ENCODE peak calls at places on chromosomes 2 and 18, in nine cellular contexts. B is KG1; T is stimulated activated CD8-positive, alpha-beta memory T cell treated with anti-CD3 and anti-CD28 coated beads, Interleukin-4, amount 100 ng/mL, for 4 hours; V is mesendoderm; N is smooth muscle cell of the brain vasculature; M is fibroblast of lung; L is left ventricle myocardium inferior; I is RWPE1; C is GM12865. E is an unnamed sample.

GRCh38 chr18:59691046-59691395 is 6.2 kb downstream of the CCBE1 start:
- DNase-seq in B (no peak), T (no peak), V (no peak), N (no peak), M (peak), L (no peak), I (no peak), C (no peak), E (no peak)

GRCh38 chr2:241854342-241855244 is 4.1 kb downstream of the PDCD1 start:
- DNase-seq in B (no peak), T (no peak), V (no peak), N (no peak), M (no peak), L (peak), I (no peak), C (no peak), E (no peak)

GRCh38 chr2:170148161-170148560 is 29.8 kb upstream of the MYO3B start:
- DNase-seq in B (no peak), T (no peak), V (no peak), N (no peak), M (peak), L (no peak), I (no peak), C (no peak), E (no peak)

GRCh38 chr18:55633032-55633431 is 45.0 kb upstream of the TCF4 start:
- DNase-seq in B (no peak), T (no peak), V (no peak), N (no peak), M (peak), L (no peak), I (peak), C (no peak), E (no peak)

GRCh38 chr2:55010915-55011314 is 39.3 kb downstream of the RTN4 start:
- DNase-seq in B (no peak), T (no peak), V (no peak), N (no peak), M (peak), L (no peak), I (no peak), C (no peak), E (no peak)

GRCh38 chr2:46547223-46548102 is 68.1 kb downstream of the TMEM247 start:
- DNase-seq in B (no peak), T (no peak), V (no peak), N (no peak), M (no peak), L (peak), I (no peak), C (no peak), E (no peak)

GRCh38 chr2:284896-285492 is 2.9 kb downstream of the ALKAL2 start:
- DNase-seq in B (no peak), T (no peak), V (no peak), N (no peak), M (no peak), L (no peak), I (no peak), C (no peak), E (no peak)

GRCh38 chr2:124066776-124067175 is 41.7 kb downstream of the CNTNAP5 start:
- DNase-seq in B (no peak), T (no peak), V (peak), N (no peak), M (no peak), L (no peak), I (no peak), C (no peak), E (no peak)

GRCh38 chr2:135985826-135986393 is 484 bp upstream of the DARS1 start:
- DNase-seq in B (peak), T (peak), V (no peak), N (no peak), M (no peak), L (no peak), I (no peak), C (peak), E (no peak)

GRCh38 chr2:15425707-15426106 is 135.4 kb downstream of the NBAS start:
- DNase-seq in B (no peak), T (no peak), V (peak), N (no peak), M (no peak), L (no peak), I (no peak), C (no peak), E (no peak)

GRCh38 chr2:192373754-192374153 is 179.0 kb upstream of the TMEFF2 start:
- DNase-seq in B (no peak), T (no peak), V (no peak), N (no peak), M (no peak), L (no peak), I (no peak), C (no peak), E (no peak)

GRCh38 chr2:229815342-229815741 is 101.0 kb upstream of the DNER start:
- DNase-seq in B (no peak), T (no peak), V (no peak), N (no peak), M (no peak), L (no peak), I (no peak), C (no peak), E (no peak)

GRCh38 chr18:45829896-45830295 is 4.4 kb downstream of the SIGLEC15 start:
- DNase-seq in B (no peak), T (no peak), V (no peak), N (no peak), M (no peak), L (no peak), I (no peak), C (no peak), E (no peak)

GRCh38 chr18:13545514-13545913 is 180.8 kb downstream of the FAM210A start:
- DNase-seq in B (no peak), T (no peak), V (no peak), N (no peak), M (no peak), L (no peak), I (no peak), C (no peak), E (no peak)

GRCh38 chr2:40371525-40372277 is 80.2 kb downstream of the SLC8A1 start:
- DNase-seq in B (no peak), T (no peak), V (peak), N (peak), M (peak), L (no peak), I (no peak), C (no peak), E (no peak)

GRCh38 chr2:99674031-99674430 is 184.2 kb upstream of the REV1 start:
- DNase-seq in B (no peak), T (no peak), V (no peak), N (no peak), M (no peak), L (no peak), I (no peak), C (no peak), E (no peak)

GRCh38 chr2:30362468-30363081 is 84.5 kb upstream of the LCLAT1 start:
- DNase-seq in B (no peak), T (no peak), V (no peak), N (no peak), M (peak), L (no peak), I (no peak), C (no peak), E (no peak)

GRCh38 chr2:241762933-241763369 is 13.7 kb upstream of the GAL3ST2 start:
- DNase-seq in B (no peak), T (peak), V (no peak), N (no peak), M (no peak), L (peak), I (no peak), C (peak), E (no peak)

GRCh38 chr2:46793423-46794416 is 121.9 kb downstream of the MCFD2 start:
- DNase-seq in B (no peak), T (no peak), V (peak), N (no peak), M (no peak), L (no peak), I (no peak), C (no peak), E (no peak)

GRCh38 chr2:234951386-234952269 is at the start of gene SH3BP4:
- DNase-seq in B (no peak), T (no peak), V (peak), N (no peak), M (peak), L (peak), I (peak), C (no peak), E (no peak)

GRCh38 chr18:9139400-9140039 is 2.9 kb downstream of the ANKRD12 start:
- DNase-seq in B (no peak), T (no peak), V (no peak), N (no peak), M (no peak), L (no peak), I (no peak), C (peak), E (no peak)

GRCh38 chr18:79523738-79524180 is 128.0 kb downstream of the NFATC1 start:
- DNase-seq in B (peak), T (peak), V (no peak), N (no peak), M (no peak), L (no peak), I (no peak), C (peak), E (no peak)

GRCh38 chr18:73690222-73690621 is 457.4 kb downstream of the FBXO15 start:
- DNase-seq in B (no peak), T (no peak), V (peak), N (no peak), M (no peak), L (no peak), I (no peak), C (no peak), E (no peak)

GRCh38 chr2:37776487-37776886 is 105.0 kb upstream of the CDC42EP3 start:
- DNase-seq in B (no peak), T (no peak), V (peak), N (no peak), M (peak), L (no peak), I (peak), C (no peak), E (no peak)

GRCh38 chr18:41933778-41934177 is 21.3 kb upstream of the PIK3C3 start:
- DNase-seq in B (no peak), T (no peak), V (peak), N (no peak), M (no peak), L (no peak), I (no peak), C (no peak), E (no peak)

GRCh38 chr2:240095556-240096523 is 40.3 kb downstream of the COPS9 start:
- DNase-seq in B (no peak), T (no peak), V (peak), N (no peak), M (no peak), L (no peak), I (no peak), C (no peak), E (no peak)